ENCODE peak calls at places on chromosome 11, in four cellular contexts. J is HepG2, H is K562, U is A549. R is an unnamed sample.

GRCh38 chr11:2752923-2753322 is 53.1 kb upstream of the KCNQ1OT1 start:
- DNase-seq in H (no peak), U (no peak), J (no peak), R (no peak)

GRCh38 chr11:94558468-94558867 is 8.7 kb upstream of the PIWIL4 start:
- DNase-seq in U (no peak), H (no peak), J (no peak), R (peak)

GRCh38 chr11:828501-829115 is 889 bp downstream of the CRACR2B start:
- DNase-seq in J (no peak), U (no peak), H (no peak), R (no peak)

GRCh38 chr11:88515002-88515401 is 177.5 kb upstream of the CTSC start:
- DNase-seq in H (no peak), U (no peak), J (no peak), R (no peak)

GRCh38 chr11:2093575-2094353 is 45.4 kb downstream of the IGF2 start:
- DNase-seq in J (no peak), U (no peak), H (no peak), R (no peak)

GRCh38 chr11:107999759-108000455 is 8.8 kb upstream of the CUL5 start:
- DNase-seq in U (peak), J (peak), H (peak), R (peak)

GRCh38 chr11:6319879-6320410 is 356 bp downstream of the CAVIN3 start:
- DNase-seq in U (peak), H (peak), J (no peak), R (no peak)

GRCh38 chr11:75775056-75775455 is 6.5 kb downstream of the DGAT2 start:
- DNase-seq in U (no peak), J (no peak), H (no peak), R (no peak)

GRCh38 chr11:19602906-19603305 is 109.7 kb upstream of the NAV2 start:
- DNase-seq in U (no peak), J (no peak), H (no peak), R (no peak)

GRCh38 chr11:28228196-28228595 is 120.0 kb downstream of the METTL15 start:
- DNase-seq in U (no peak), J (no peak), H (no peak), R (no peak)

GRCh38 chr11:124867700-124868099 is 2.5 kb downstream of the ROBO3 start:
- DNase-seq in H (peak), U (peak), J (peak), R (peak)

GRCh38 chr11:2789791-2790580 is 90.2 kb upstream of the KCNQ1OT1 start:
- DNase-seq in J (no peak), U (no peak), H (no peak), R (no peak)

GRCh38 chr11:36306888-36307287 is 10.8 kb downstream of the PRR5L start:
- DNase-seq in U (peak), J (peak), H (no peak), R (peak)

GRCh38 chr11:109106201-109106906 is 315.6 kb upstream of the C11orf87 start:
- DNase-seq in U (no peak), H (no peak), J (no peak), R (no peak)

GRCh38 chr11:109109150-109109549 is 312.8 kb upstream of the C11orf87 start:
- DNase-seq in U (no peak), H (no peak), J (peak), R (no peak)

GRCh38 chr11:109112748-109113378 is 309.1 kb upstream of the C11orf87 start:
- DNase-seq in J (no peak), U (no peak), H (no peak), R (no peak)

GRCh38 chr11:109109916-109110315 is 312.1 kb upstream of the C11orf87 start:
- DNase-seq in U (no peak), H (no peak), J (no peak), R (no peak)
- TF ChIP-seq CTCF in U (no peak), H (no peak), J (no peak), R (no peak)

DNA sequence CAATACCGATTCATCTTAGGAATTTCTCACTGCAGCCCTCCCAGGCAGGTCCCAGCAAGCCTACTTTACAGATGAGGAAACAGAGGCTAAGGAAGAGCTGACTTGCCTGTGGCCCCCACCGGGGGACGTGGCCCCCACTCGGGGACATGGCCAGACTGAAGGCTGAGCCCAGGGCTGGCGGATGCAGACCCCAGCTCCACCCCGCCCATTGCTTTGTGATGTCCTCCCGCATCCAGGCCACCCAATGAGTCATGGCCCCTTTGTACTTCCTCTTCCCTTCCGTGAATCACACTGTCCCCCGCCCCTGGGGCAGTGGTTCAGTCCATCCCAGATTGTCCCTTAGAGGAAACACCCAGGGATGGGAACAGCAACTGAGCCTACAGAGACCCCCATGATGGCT is 116.0 kb upstream of the ANO1 start:
- DNase-seq in H (peak), U (peak), J (no peak), R (peak)
- TF ChIP-seq MYC in H (no peak), U (no peak), J (no peak), R (no peak)

GRCh38 chr11:7548659-7549283 is 35.0 kb downstream of the PPFIBP2 start:
- DNase-seq in J (peak), U (peak), H (peak), R (peak)
- TF ChIP-seq CTCF in J (peak), U (peak), H (peak), R (peak)

GRCh38 chr11:86589856-86590589 is 82.4 kb downstream of the ME3 start:
- DNase-seq in H (no peak), J (no peak), U (no peak), R (no peak)

GRCh38 chr11:86588566-86589090 is 83.8 kb downstream of the ME3 start:
- DNase-seq in J (no peak), U (no peak), H (no peak), R (no peak)

GRCh38 chr11:86591631-86592030 is 80.8 kb downstream of the ME3 start:
- DNase-seq in J (no peak), U (no peak), H (no peak), R (no peak)

GRCh38 chr11:86587559-86588193 is 84.7 kb downstream of the ME3 start:
- DNase-seq in U (no peak), H (no peak), J (no peak), R (no peak)

DNA sequence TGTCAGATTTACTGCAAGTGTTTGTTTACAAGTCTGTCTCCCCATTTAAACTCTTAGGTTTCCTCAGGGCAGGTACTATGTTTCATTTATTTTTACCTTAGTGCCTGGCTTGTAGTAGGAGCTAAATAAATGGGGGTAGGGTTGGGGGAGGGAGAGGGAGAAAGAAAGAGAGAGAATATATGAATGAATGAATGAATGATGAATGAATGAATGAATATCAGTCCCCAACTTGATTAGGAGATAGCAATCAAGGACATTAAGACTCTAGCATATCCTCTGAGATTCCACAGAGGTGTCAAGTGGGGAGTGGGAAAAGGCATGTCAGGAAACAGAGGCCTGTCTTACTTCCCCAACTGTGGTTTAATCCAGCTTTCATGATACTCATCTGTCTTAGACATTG is 83.2 kb downstream of the ME3 start:
- DNase-seq in H (no peak), J (no peak), U (no peak), R (no peak)
- TF ChIP-seq MYC in H (no peak), J (no peak), U (no peak), R (no peak)

GRCh38 chr11:8682219-8683114 is at the start of the genes RPL27A and TRIM66:
- DNase-seq in H (peak), J (peak), U (peak), R (peak)
- TF ChIP-seq CTCF in H (no peak), J (peak), U (no peak), R (no peak)

DNA sequence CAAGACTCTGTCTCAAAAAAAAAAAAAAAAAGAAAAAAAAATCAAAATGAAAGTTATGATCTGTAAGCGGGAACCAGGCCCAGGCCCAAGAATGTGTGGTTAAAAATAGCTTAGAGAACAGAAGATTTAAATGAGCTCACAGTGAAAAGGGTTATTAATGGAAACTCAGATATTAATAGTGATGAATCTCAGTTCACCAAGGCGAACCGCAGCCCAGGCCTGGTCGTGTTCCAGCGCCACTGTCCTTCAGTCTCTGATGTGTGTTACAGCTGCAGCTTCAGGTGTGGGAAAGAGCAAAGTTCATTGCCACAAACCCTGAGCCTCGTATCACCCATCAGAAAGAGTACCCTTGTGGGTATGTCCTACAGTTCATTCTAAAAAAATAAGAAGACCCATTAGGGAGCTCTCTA is 107.1 kb downstream of the GAB2 start:
- DNase-seq in J (peak), U (no peak), H (no peak), R (no peak)
- TF ChIP-seq MYC in J (no peak), U (no peak), H (no peak), R (no peak)

DNA sequence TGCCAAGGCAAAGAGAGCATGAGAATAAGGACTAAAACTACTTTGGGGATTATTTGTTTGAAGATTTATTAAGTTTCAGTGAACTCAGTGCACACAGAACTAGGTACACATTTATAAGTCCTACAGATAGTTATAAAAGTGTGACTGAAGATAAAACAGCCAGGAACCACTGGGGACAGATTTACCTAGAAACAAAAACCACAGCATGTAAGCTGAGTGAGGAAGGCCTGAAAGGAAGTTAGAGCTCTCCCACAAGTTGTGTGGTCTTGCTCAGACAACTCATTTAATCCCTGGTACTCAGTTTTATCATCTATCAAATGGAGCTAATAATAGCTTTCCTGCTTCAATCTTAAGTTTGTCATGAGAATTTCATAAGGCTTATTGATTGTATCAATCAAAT is 311.2 kb upstream of the FAT3 start:
- DNase-seq in H (no peak), U (no peak), J (no peak), R (no peak)
- TF ChIP-seq CTCF in H (no peak), U (no peak), J (no peak), R (no peak)

GRCh38 chr11:34302046-34302921 is 55.5 kb downstream of the ABTB2 start:
- DNase-seq in U (no peak), H (no peak), J (no peak), R (peak)
- TF ChIP-seq MYC in U (no peak), H (no peak), J (no peak), R (no peak)

GRCh38 chr11:43573873-43574272 is 106.7 kb upstream of the HSD17B12 start:
- DNase-seq in H (no peak), J (no peak), U (no peak), R (no peak)

GRCh38 chr11:43576834-43577521 is 103.6 kb upstream of the HSD17B12 start:
- DNase-seq in H (peak), U (peak), J (peak), R (peak)

GRCh38 chr11:43573233-43573632 is 107.3 kb upstream of the HSD17B12 start:
- DNase-seq in J (peak), U (peak), H (peak), R (peak)

GRCh38 chr11:43575931-43576833 is 104.4 kb upstream of the HSD17B12 start:
- DNase-seq in H (no peak), U (no peak), J (no peak), R (peak)

DNA sequence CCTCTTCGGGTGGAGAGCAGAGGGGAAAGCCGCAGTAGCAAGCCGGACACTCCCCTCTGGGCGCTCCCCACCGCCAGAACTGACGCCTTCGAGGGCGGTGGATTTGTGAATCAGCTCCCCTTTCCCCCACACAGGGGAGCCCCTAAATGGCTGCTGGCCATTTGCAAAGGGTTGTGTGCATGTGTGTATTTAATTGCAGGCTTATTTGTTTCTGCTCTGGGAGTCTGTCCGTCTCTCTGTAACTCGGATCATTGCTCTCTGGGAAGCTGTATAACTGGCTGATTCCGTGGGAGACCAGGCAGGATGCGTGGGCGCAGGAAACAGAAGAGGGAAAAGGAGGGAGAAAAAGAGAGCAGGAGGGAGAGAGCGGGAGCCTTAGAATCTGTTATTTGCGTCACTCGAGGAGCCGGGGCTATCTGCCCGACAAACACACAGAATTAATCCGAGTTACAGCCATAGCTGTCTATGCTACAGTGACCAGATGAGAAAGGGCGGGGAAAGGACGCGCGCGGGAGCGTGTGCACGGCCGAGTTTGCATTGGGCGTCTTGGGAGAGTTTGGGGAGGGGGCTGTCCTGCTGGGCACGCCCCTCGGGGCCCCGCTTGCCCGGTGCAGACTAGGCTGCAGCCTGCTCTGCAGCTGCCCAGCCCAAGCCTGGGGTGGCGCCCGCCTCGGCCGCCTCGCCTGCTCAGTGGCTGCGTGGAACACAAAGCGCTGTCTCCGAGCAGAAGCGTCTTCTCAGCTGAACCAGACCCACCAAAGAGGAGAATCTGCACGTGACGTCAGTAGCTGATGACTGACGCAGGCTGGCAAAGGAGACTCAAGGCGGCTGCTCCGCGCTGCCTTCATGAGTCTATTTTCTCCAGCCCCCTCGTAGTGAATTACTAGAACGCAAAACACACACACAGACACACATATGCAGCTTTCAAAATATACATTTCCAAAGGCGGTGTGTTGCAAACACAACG is 105.3 kb upstream of the HSD17B12 start:
- DNase-seq in H (no peak), U (peak), J (no peak), R (peak)
- TF ChIP-seq CTCF in H (no peak), U (no peak), J (no peak), R (no peak)

DNA sequence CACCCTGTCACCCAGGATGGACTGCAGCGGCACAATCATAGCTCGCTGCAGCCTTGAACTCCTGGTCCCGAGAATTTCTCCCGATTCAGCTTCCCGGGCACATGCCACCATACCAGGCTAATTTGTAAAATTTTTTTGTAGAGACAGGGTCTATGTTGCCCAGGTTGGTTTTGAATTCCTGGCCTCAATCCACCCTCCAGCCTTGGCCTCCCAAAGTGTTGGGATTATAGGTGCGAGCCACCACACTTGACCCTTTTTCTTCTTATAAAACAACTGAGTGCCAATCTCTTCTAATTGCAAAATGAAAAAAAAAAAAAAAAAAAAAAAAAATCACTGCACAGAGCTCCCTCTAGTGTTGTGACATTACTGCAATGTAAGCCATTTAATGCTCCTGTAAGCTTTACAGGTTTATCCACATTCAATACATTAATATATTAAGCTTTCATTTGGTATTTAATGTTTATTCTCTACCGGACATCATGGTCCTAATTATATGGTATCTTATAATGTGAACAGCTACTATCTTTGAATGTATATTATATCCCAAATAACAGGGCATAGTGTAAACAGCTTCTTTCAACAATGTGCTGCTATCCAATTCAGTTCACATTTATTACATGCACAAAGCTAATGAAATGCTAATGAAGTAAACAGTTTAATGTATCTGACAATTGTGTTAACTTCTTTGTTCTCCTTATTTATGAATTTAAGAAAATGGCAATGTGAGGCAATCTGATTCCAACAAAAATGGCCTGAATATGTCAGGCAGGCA is 44.6 kb downstream of the COPB1 start:
- DNase-seq in H (peak), U (peak), J (peak), R (peak)
- TF ChIP-seq MYC in H (no peak), U (no peak), J (no peak), R (no peak)

R was measured in NB4.